ENCODE peak calls at places on chromosome 4, in four cellular contexts. E is activated T-helper 1 cell treated with anti-CD3 and anti-CD28 coated beads, Interleukin-12 subunit alpha, Interleukin-12 subunit beta, Interleukin-2, Interleukin-4 antibody, amounts not matched to agents 30 ng/mL and 10 ng/mL and 1 ng/mL, durations not matched to agents 14 hours and 24 hours and 36 hours; M is stimulated activated CD8-positive, alpha-beta memory T cell treated with anti-CD3 and anti-CD28 coated beads, Interleukin-2, amount 100 ng/mL, for 1 hour; O is activated CD4-positive, alpha-beta T cell treated with anti-CD3 and anti-CD28 coated beads, Interleukin-2, amount 10 ng/mL, durations not matched to agents 7 days and 5 days. V is an unnamed sample.

GRCh38 chr4:185424905-185425599 is 712 bp downstream of the UFSP2 start:
- DNase-seq in E (no peak), M (no peak), O (no peak), V (no peak)

GRCh38 chr4:44927361-44928061 is 201.2 kb upstream of the GNPDA2 start:
- DNase-seq in E (no peak), M (no peak), O (no peak), V (no peak)

GRCh38 chr4:132593717-132594400 is 555.2 kb upstream of the PCDH10 start:
- DNase-seq in E (no peak), M (no peak), O (no peak), V (no peak)

GRCh38 chr4:142781114-142781513 is 65.0 kb downstream of the INPP4B start:
- DNase-seq in E (no peak), M (no peak), O (no peak), V (no peak)

GRCh38 chr4:148442830-148443549 is 776 bp upstream of the NR3C2 start:
- DNase-seq in E (no peak), M (peak), O (no peak), V (no peak)

GRCh38 chr4:42104521-42104920 is 47.9 kb downstream of the BEND4 start:
- DNase-seq in E (no peak), M (no peak), O (no peak), V (no peak)

GRCh38 chr4:166501941-166502382 is 628.9 kb downstream of the TLL1 start:
- DNase-seq in E (no peak), M (no peak), O (no peak), V (no peak)

GRCh38 chr4:152536545-152537182 is 772 bp upstream of the FBXW7 start:
- DNase-seq in E (peak), M (no peak), O (peak), V (no peak)

GRCh38 chr4:20015825-20016224 is 235.9 kb upstream of the SLIT2 start:
- DNase-seq in E (no peak), M (no peak), O (no peak), V (no peak)

GRCh38 chr4:85409251-85409650 is 65.7 kb upstream of the ARHGAP24 start:
- DNase-seq in E (no peak), M (no peak), O (no peak), V (no peak)

GRCh38 chr4:39169426-39169825 is 12.9 kb upstream of the WDR19 start:
- DNase-seq in E (no peak), M (no peak), O (no peak), V (no peak)

GRCh38 chr4:111174331-111174730 is 551.5 kb upstream of the PITX2 start:
- DNase-seq in E (no peak), M (no peak), O (no peak), V (no peak)

GRCh38 chr4:83217721-83218522 is 66.7 kb downstream of the COQ2 start:
- DNase-seq in E (peak), M (peak), O (peak), V (no peak)

GRCh38 chr4:6900956-6901355 is 8.7 kb upstream of the TBC1D14 start:
- DNase-seq in E (no peak), M (no peak), O (no peak), V (no peak)

GRCh38 chr4:141684785-141685184 is 48.4 kb downstream of the IL15 start:
- DNase-seq in E (no peak), M (no peak), O (no peak), V (no peak)

GRCh38 chr4:175273995-175274753 is 356.0 kb downstream of the ADAM29 start:
- DNase-seq in E (no peak), M (no peak), O (no peak), V (no peak)

GRCh38 chr4:74474345-74475099 is 29.6 kb downstream of the AREG start:
- DNase-seq in E (no peak), M (no peak), O (no peak), V (no peak)

GRCh38 chr4:119286377-119287002 is 35.4 kb downstream of the FABP2 start:
- DNase-seq in E (no peak), M (no peak), O (peak), V (no peak)

GRCh38 chr4:71941001-71941400 is 90.8 kb upstream of the NPFFR2 start:
- DNase-seq in E (no peak), M (no peak), O (no peak), V (no peak)

GRCh38 chr4:23710298-23710697 is 179.5 kb downstream of the PPARGC1A start:
- DNase-seq in E (no peak), M (no peak), O (no peak), V (no peak)

GRCh38 chr4:123034023-123034422 is 111.6 kb upstream of the NUDT6 start:
- DNase-seq in E (no peak), M (no peak), O (no peak), V (no peak)

GRCh38 chr4:174215936-174216699 is 67.3 kb downstream of the FBXO8 start:
- DNase-seq in E (no peak), M (no peak), O (no peak), V (no peak)

GRCh38 chr4:114087596-114088230 is 108.3 kb upstream of the ARSJ start:
- DNase-seq in E (no peak), M (no peak), O (no peak), V (no peak)

GRCh38 chr4:40507977-40508376 is 121.7 kb downstream of the RBM47 start:
- DNase-seq in E (no peak), M (no peak), O (peak), V (no peak)

GRCh38 chr4:1290165-1290977 is 680 bp downstream of the MAEA start:
- DNase-seq in E (no peak), M (no peak), O (peak), V (no peak)

GRCh38 chr4:166318810-166319525 is 445.9 kb downstream of the TLL1 start:
- DNase-seq in E (no peak), M (no peak), O (no peak), V (no peak)

GRCh38 chr4:67886281-67886680 is 2.5 kb upstream of the TMPRSS11D start:
- DNase-seq in E (no peak), M (no peak), O (no peak), V (no peak)

GRCh38 chr4:111016416-111016815 is 393.5 kb upstream of the PITX2 start:
- DNase-seq in E (no peak), M (no peak), O (no peak), V (no peak)

GRCh38 chr4:84965558-84966381 is 720 bp downstream of the WDFY3 start:
- DNase-seq in E (no peak), M (no peak), O (no peak), V (no peak)

GRCh38 chr4:184506527-184507121 is 32.3 kb upstream of the IRF2 start:
- DNase-seq in E (peak), M (no peak), O (peak), V (no peak)

GRCh38 chr4:78268607-78269006 is 211.5 kb downstream of the FRAS1 start:
- DNase-seq in E (no peak), M (no peak), O (no peak), V (no peak)

V was measured in activated naive CD4-positive, alpha-beta T cell.